ENCODE peak calls at places on chromosome 10, in ten cellular contexts. G is naive thymus-derived CD8-positive, alpha-beta T cell; H is bronchial epithelial cell; J is GM18507; E is T-cell; Z is coronary artery; N is psoas muscle; U is fibroblast of gingiva; R is OCI-LY7; A is fibroblast of pulmonary artery. L is an unnamed sample.

GRCh38 chr10:132248455-132249231 is 59.1 kb downstream of the STK32C start:
- DNase-seq in G (peak; percentile 68), H (no peak), J (peak; percentile 39), E (peak; percentile 13), Z (no peak), N (peak; percentile 85), U (no peak), R (peak; percentile 75), A (peak; percentile 20), L (peak; percentile 46)

GRCh38 chr10:106957825-106958581 is 206.5 kb downstream of the SORCS1 start:
- DNase-seq in G (no peak), H (no peak), J (no peak), E (no peak), Z (no peak), N (no peak), U (no peak), R (no peak), A (no peak), L (peak; percentile 80)

GRCh38 chr10:62083413-62083794 is 181.9 kb downstream of the ARID5B start:
- DNase-seq in G (no peak), H (peak; percentile 51), J (no peak), E (no peak), Z (no peak), N (no peak), U (peak; percentile 51), R (no peak), A (peak; percentile 72), L (no peak)

GRCh38 chr10:29859521-29860130 is 199.8 kb downstream of the JCAD start:
- DNase-seq in G (no peak), H (peak; percentile 40), J (no peak), E (no peak), Z (no peak), N (no peak), U (peak; percentile 46), R (no peak), A (no peak), L (no peak)

GRCh38 chr10:19749185-19749729 is 67.0 kb upstream of the PLXDC2 start:
- DNase-seq in G (no peak), H (peak; percentile 2), J (no peak), E (no peak), Z (no peak), N (no peak), U (peak; percentile 44), R (no peak), A (peak; percentile 46), L (no peak)

GRCh38 chr10:821322-821721 is 110.2 kb downstream of the LARP4B start:
- DNase-seq in G (no peak), H (no peak), J (no peak), E (no peak), Z (no peak), N (no peak), U (peak; percentile 22), R (no peak), A (peak; percentile 55), L (peak; percentile 58)

GRCh38 chr10:89516149-89516832 is 19.1 kb downstream of the SLC16A12 start:
- DNase-seq in G (no peak), H (peak; percentile 89), J (no peak), E (no peak), Z (no peak), N (peak; percentile 64), U (peak; percentile 87), R (no peak), A (peak; percentile 94), L (no peak)

GRCh38 chr10:71290331-71290730 is 28.7 kb upstream of the SLC29A3 start:
- DNase-seq in G (no peak), H (no peak), J (no peak), E (no peak), Z (no peak), N (peak; percentile 4), U (no peak), R (no peak), A (no peak), L (no peak)

GRCh38 chr10:48970654-48971053 is 31.0 kb upstream of the LRRC18 start:
- DNase-seq in G (no peak), H (no peak), J (no peak), E (no peak), Z (no peak), N (no peak), U (no peak), R (no peak), A (no peak), L (no peak)

GRCh38 chr10:117574546-117575146 is 32.1 kb downstream of the EMX2 start:
- DNase-seq in G (no peak), H (no peak), J (no peak), E (no peak), Z (no peak), N (no peak), U (no peak), R (no peak), A (no peak), L (no peak)

GRCh38 chr10:126945351-126946035 is 40.3 kb downstream of the DOCK1 start:
- DNase-seq in G (no peak), H (peak; percentile 17), J (no peak), E (no peak), Z (no peak), N (no peak), U (no peak), R (no peak), A (no peak), L (no peak)

GRCh38 chr10:122780391-122780790 is 65.3 kb downstream of the CUZD1 start:
- DNase-seq in G (no peak), H (peak; percentile 76), J (no peak), E (no peak), Z (no peak), N (no peak), U (peak; percentile 10), R (no peak), A (peak; percentile 8), L (no peak)

GRCh38 chr10:123272171-123272570 is 118.0 kb downstream of the BUB3 start:
- DNase-seq in G (no peak), H (no peak), J (no peak), E (no peak), Z (no peak), N (no peak), U (no peak), R (peak; percentile 1), A (no peak), L (no peak)

GRCh38 chr10:124693396-124693795 is 50.8 kb downstream of the FAM53B start:
- DNase-seq in G (no peak), H (no peak), J (no peak), E (no peak), Z (no peak), N (peak; percentile 75), U (no peak), R (no peak), A (no peak), L (no peak)

GRCh38 chr10:80168111-80168511 is 35.6 kb downstream of the PLAC9 start:
- DNase-seq in G (no peak), H (no peak), J (no peak), E (no peak), Z (peak; percentile 89), N (peak; percentile 80), U (peak; percentile 13), R (no peak), A (no peak), L (no peak)

GRCh38 chr10:106181491-106181890 is 983.0 kb downstream of the SORCS1 start:
- DNase-seq in G (no peak), H (no peak), J (no peak), E (no peak), Z (no peak), N (no peak), U (peak; percentile 14), R (no peak), A (peak; percentile 60), L (peak; percentile 24)

GRCh38 chr10:5090551-5090950 is 3.7 kb upstream of the AKR1C3 start:
- DNase-seq in G (no peak), H (peak; percentile 64), J (no peak), E (no peak), Z (no peak), N (no peak), U (no peak), R (no peak), A (peak; percentile 72), L (peak; percentile 31)

GRCh38 chr10:28719789-28720436 is 42.6 kb downstream of the BAMBI start:
- DNase-seq in G (no peak), H (peak; percentile 38), J (no peak), E (no peak), Z (no peak), N (no peak), U (no peak), R (no peak), A (peak; percentile 70), L (no peak)

GRCh38 chr10:17617031-17617911 is at the start of gene HACD1:
- DNase-seq in G (peak; percentile 48), H (peak; percentile 85), J (peak; percentile 51), E (peak; percentile 20), Z (peak; percentile 84), N (peak; percentile 81), U (peak; percentile 59), R (no peak), A (peak; percentile 58), L (peak; percentile 55)

GRCh38 chr10:48517911-48518321 is 87.0 kb downstream of the ARHGAP22 start:
- DNase-seq in G (no peak), H (no peak), J (no peak), E (no peak), Z (peak; percentile 71), N (peak; percentile 15), U (no peak), R (no peak), A (no peak), L (peak; percentile 74)

GRCh38 chr10:91587710-91588638 is 44.9 kb downstream of the PPP1R3C start:
- DNase-seq in G (no peak), H (peak; percentile 61), J (no peak), E (no peak), Z (no peak), N (peak; percentile 59), U (peak; percentile 55), R (no peak), A (peak; percentile 79), L (no peak)

GRCh38 chr10:121926669-121927360 is 1.0 kb downstream of the ATE1 start:
- DNase-seq in G (no peak), H (no peak), J (no peak), E (no peak), Z (no peak), N (no peak), U (peak; percentile 48), R (peak; percentile 50), A (no peak), L (peak; percentile 11)

GRCh38 chr10:1544929-1545328 is 192.4 kb downstream of the ADARB2 start:
- DNase-seq in G (no peak), H (no peak), J (no peak), E (no peak), Z (no peak), N (no peak), U (no peak), R (no peak), A (no peak), L (no peak)

GRCh38 chr10:78559514-78560392 is 509.0 kb upstream of the ZMIZ1 start:
- DNase-seq in G (no peak), H (no peak), J (no peak), E (no peak), Z (no peak), N (no peak), U (no peak), R (no peak), A (no peak), L (no peak)

GRCh38 chr10:111211756-111212155 is 134.9 kb downstream of the ADRA2A start:
- DNase-seq in G (no peak), H (peak; percentile 42), J (no peak), E (no peak), Z (no peak), N (no peak), U (no peak), R (no peak), A (no peak), L (no peak)

GRCh38 chr10:133337079-133337725 is 506 bp upstream of the CALY start:
- DNase-seq in G (no peak), H (no peak), J (no peak), E (no peak), Z (no peak), N (peak; percentile 12), U (no peak), R (no peak), A (no peak), L (no peak)

GRCh38 chr10:125156196-125156595 is 4.2 kb downstream of the CTBP2 start:
- DNase-seq in G (no peak), H (peak; percentile 48), J (no peak), E (no peak), Z (no peak), N (no peak), U (no peak), R (no peak), A (no peak), L (no peak)